ENCODE peak calls at places on chromosomes 11 and 22, in six cellular contexts. P, F, Q, A, M and Y are unnamed samples.

GRCh38 chr11:11243790-11244469 is 109.1 kb downstream of the CSNK2A3 start:
- DNase-seq in P (peak; percentile 81), F (no peak), Q (peak; percentile 17), A (no peak), M (no peak), Y (peak; percentile 43)

GRCh38 chr11:2157294-2158040 is 3.5 kb downstream of the INS start:
- DNase-seq in P (no peak), F (no peak), Q (no peak), A (no peak), M (no peak), Y (no peak)

GRCh38 chr11:69156218-69156639 is 494 bp downstream of the SMIM38 start:
- DNase-seq in P (no peak), F (no peak), Q (no peak), A (no peak), M (no peak), Y (no peak)

GRCh38 chr22:42084874-42085273 is 5.4 kb downstream of the SMDT1 start:
- DNase-seq in P (no peak), F (no peak), Q (no peak), A (no peak), M (no peak), Y (no peak)

GRCh38 chr11:16889905-16890304 is 124.3 kb downstream of the PLEKHA7 start:
- DNase-seq in P (no peak), F (no peak), Q (no peak), A (no peak), M (no peak), Y (no peak)

GRCh38 chr22:36237462-36238347 is 1.6 kb downstream of the APOL2 start:
- DNase-seq in P (peak; percentile 41), F (peak; percentile 35), Q (no peak), A (no peak), M (no peak), Y (no peak)

GRCh38 chr11:17544181-17544622 is at the start of gene USH1C:
- DNase-seq in P (peak; percentile 11), F (no peak), Q (peak; percentile 14), A (peak; percentile 34), M (no peak), Y (peak; percentile 10)

GRCh38 chr22:44005524-44005923 is 18.6 kb upstream of the PARVB start:
- DNase-seq in P (no peak), F (no peak), Q (no peak), A (no peak), M (no peak), Y (no peak)

GRCh38 chr11:121870202-121871045 is 245.6 kb downstream of the BLID start:
- DNase-seq in P (no peak), F (no peak), Q (no peak), A (no peak), M (no peak), Y (no peak)

GRCh38 chr11:77397631-77398030 is 76.3 kb downstream of the PAK1 start:
- DNase-seq in P (no peak), F (no peak), Q (no peak), A (no peak), M (no peak), Y (no peak)

GRCh38 chr22:24521791-24522245 is 26.7 kb downstream of the UPB1 start:
- DNase-seq in P (peak; percentile 85), F (peak; percentile 45), Q (peak; percentile 5), A (peak; percentile 48), M (no peak), Y (no peak)

GRCh38 chr11:3014314-3014938 is 22.3 kb upstream of the NAP1L4 start:
- DNase-seq in P (no peak), F (no peak), Q (peak; percentile 52), A (no peak), M (peak; percentile 81), Y (peak; percentile 79)